ENCODE peak calls at places on chromosomes 5 and 9, in eight cellular contexts. One of them, this sample, is unnamed.

GRCh38 chr9:130173462-130173876 is 1.3 kb downstream of the NCS1 start:
- DNase-seq in cardiac muscle cell: no peak
- DNase-seq in fibroblast of villous mesenchyme: peak; percentile 13
- DNase-seq in endothelial cell: no peak
- DNase-seq in stomach: no peak
- DNase-seq in breast epithelium: no peak
- DNase-seq in heart right ventricle: no peak
- DNase-seq in AG04449: no peak
- DNase-seq in this sample: no peak

GRCh38 chr9:84862786-84863185 is 193.3 kb downstream of the NTRK2 start:
- DNase-seq in fibroblast of villous mesenchyme: no peak
- DNase-seq in heart right ventricle: no peak
- DNase-seq in cardiac muscle cell: no peak
- DNase-seq in AG04449: no peak
- DNase-seq in stomach: no peak
- DNase-seq in breast epithelium: no peak
- DNase-seq in endothelial cell: no peak
- DNase-seq in this sample: no peak

GRCh38 chr5:664343-664993 is 28.7 kb downstream of the TPPP start:
- DNase-seq in heart right ventricle: no peak
- DNase-seq in fibroblast of villous mesenchyme: no peak
- DNase-seq in endothelial cell: no peak
- DNase-seq in cardiac muscle cell: no peak
- DNase-seq in breast epithelium: peak; percentile 43
- DNase-seq in stomach: peak; percentile 92
- DNase-seq in AG04449: no peak
- DNase-seq in this sample: no peak

GRCh38 chr9:2725929-2726328 is 8.6 kb downstream of the KCNV2 start:
- DNase-seq in fibroblast of villous mesenchyme: no peak
- DNase-seq in stomach: no peak
- DNase-seq in breast epithelium: no peak
- DNase-seq in cardiac muscle cell: no peak
- DNase-seq in AG04449: no peak
- DNase-seq in heart right ventricle: no peak
- DNase-seq in endothelial cell: no peak
- DNase-seq in this sample: no peak

GRCh38 chr5:54383225-54383624 is 72.3 kb upstream of the HSPB3 start:
- DNase-seq in endothelial cell: no peak
- DNase-seq in breast epithelium: no peak
- DNase-seq in cardiac muscle cell: no peak
- DNase-seq in heart right ventricle: no peak
- DNase-seq in stomach: no peak
- DNase-seq in AG04449: no peak
- DNase-seq in fibroblast of villous mesenchyme: peak; percentile 44
- DNase-seq in this sample: no peak

GRCh38 chr5:135050244-135050767 is 16.3 kb upstream of the PITX1 start:
- DNase-seq in stomach: no peak
- DNase-seq in AG04449: no peak
- DNase-seq in cardiac muscle cell: no peak
- DNase-seq in endothelial cell: no peak
- DNase-seq in fibroblast of villous mesenchyme: no peak
- DNase-seq in breast epithelium: no peak
- DNase-seq in heart right ventricle: no peak
- DNase-seq in this sample: no peak

GRCh38 chr9:135669616-135670285 is 6.6 kb downstream of the LCN9 start:
- DNase-seq in fibroblast of villous mesenchyme: no peak
- DNase-seq in AG04449: no peak
- DNase-seq in stomach: no peak
- DNase-seq in cardiac muscle cell: no peak
- DNase-seq in endothelial cell: no peak
- DNase-seq in breast epithelium: no peak
- DNase-seq in heart right ventricle: no peak
- DNase-seq in this sample: no peak

GRCh38 chr5:22480305-22480704 is 372.8 kb downstream of the CDH12 start:
- DNase-seq in heart right ventricle: no peak
- DNase-seq in endothelial cell: no peak
- DNase-seq in stomach: no peak
- DNase-seq in breast epithelium: no peak
- DNase-seq in cardiac muscle cell: no peak
- DNase-seq in AG04449: no peak
- DNase-seq in fibroblast of villous mesenchyme: no peak
- DNase-seq in this sample: no peak

GRCh38 chr9:811101-811531 is 30.4 kb upstream of the DMRT1 start:
- DNase-seq in endothelial cell: no peak
- DNase-seq in breast epithelium: no peak
- DNase-seq in stomach: no peak
- DNase-seq in cardiac muscle cell: no peak
- DNase-seq in AG04449: no peak
- DNase-seq in heart right ventricle: peak; percentile 21
- DNase-seq in fibroblast of villous mesenchyme: no peak
- DNase-seq in this sample: no peak

GRCh38 chr5:59564895-59565294 is 328.6 kb downstream of the PDE4D start:
- DNase-seq in stomach: no peak
- DNase-seq in AG04449: no peak
- DNase-seq in breast epithelium: no peak
- DNase-seq in endothelial cell: no peak
- DNase-seq in cardiac muscle cell: no peak
- DNase-seq in fibroblast of villous mesenchyme: no peak
- DNase-seq in heart right ventricle: no peak
- DNase-seq in this sample: no peak

GRCh38 chr9:127311239-127311741 is 46.7 kb downstream of the GARNL3 start:
- DNase-seq in heart right ventricle: no peak
- DNase-seq in breast epithelium: no peak
- DNase-seq in stomach: peak; percentile 65
- DNase-seq in endothelial cell: peak; percentile 17
- DNase-seq in fibroblast of villous mesenchyme: peak; percentile 52
- DNase-seq in cardiac muscle cell: peak; percentile 27
- DNase-seq in AG04449: no peak
- DNase-seq in this sample: peak; percentile 59

GRCh38 chr9:131262327-131263032 is 13.8 kb downstream of the FAM78A start:
- DNase-seq in breast epithelium: no peak
- DNase-seq in AG04449: no peak
- DNase-seq in fibroblast of villous mesenchyme: peak; percentile 10
- DNase-seq in stomach: no peak
- DNase-seq in endothelial cell: no peak
- DNase-seq in cardiac muscle cell: no peak
- DNase-seq in heart right ventricle: no peak
- DNase-seq in this sample: no peak

GRCh38 chr9:129223551-129224208 is 45.6 kb upstream of the IER5L start:
- DNase-seq in breast epithelium: no peak
- DNase-seq in heart right ventricle: no peak
- DNase-seq in cardiac muscle cell: peak; percentile 72
- DNase-seq in fibroblast of villous mesenchyme: no peak
- DNase-seq in AG04449: no peak
- DNase-seq in endothelial cell: no peak
- DNase-seq in stomach: peak; percentile 36
- DNase-seq in this sample: no peak

GRCh38 chr5:169886033-169886432 is 94.3 kb downstream of the INSYN2B start:
- DNase-seq in breast epithelium: no peak
- DNase-seq in cardiac muscle cell: no peak
- DNase-seq in AG04449: no peak
- DNase-seq in heart right ventricle: no peak
- DNase-seq in stomach: no peak
- DNase-seq in endothelial cell: no peak
- DNase-seq in fibroblast of villous mesenchyme: no peak
- DNase-seq in this sample: no peak

GRCh38 chr5:176560364-176560763 is 11.2 kb downstream of the CDHR2 start:
- DNase-seq in cardiac muscle cell: no peak
- DNase-seq in fibroblast of villous mesenchyme: no peak
- DNase-seq in stomach: no peak
- DNase-seq in heart right ventricle: no peak
- DNase-seq in endothelial cell: no peak
- DNase-seq in AG04449: no peak
- DNase-seq in breast epithelium: no peak
- DNase-seq in this sample: peak; percentile 86

GRCh38 chr9:124594673-124595072 is 87.5 kb upstream of the NR5A1 start:
- DNase-seq in endothelial cell: no peak
- DNase-seq in fibroblast of villous mesenchyme: no peak
- DNase-seq in AG04449: no peak
- DNase-seq in breast epithelium: no peak
- DNase-seq in heart right ventricle: no peak
- DNase-seq in stomach: no peak
- DNase-seq in cardiac muscle cell: peak; percentile 34
- DNase-seq in this sample: no peak

GRCh38 chr9:33151007-33151557 is 16.1 kb downstream of the B4GALT1 start:
- DNase-seq in endothelial cell: no peak
- DNase-seq in heart right ventricle: peak; percentile 61
- DNase-seq in cardiac muscle cell: peak; percentile 80
- DNase-seq in stomach: no peak
- DNase-seq in AG04449: peak; percentile 93
- DNase-seq in breast epithelium: no peak
- DNase-seq in fibroblast of villous mesenchyme: peak; percentile 98
- DNase-seq in this sample: no peak

GRCh38 chr5:164059471-164059870 is 554.1 kb downstream of the MAT2B start:
- DNase-seq in fibroblast of villous mesenchyme: no peak
- DNase-seq in stomach: no peak
- DNase-seq in AG04449: no peak
- DNase-seq in breast epithelium: no peak
- DNase-seq in cardiac muscle cell: no peak
- DNase-seq in endothelial cell: no peak
- DNase-seq in heart right ventricle: no peak
- DNase-seq in this sample: no peak

GRCh38 chr5:112735702-112736101 is 2.0 kb upstream of the APC start:
- DNase-seq in stomach: no peak
- DNase-seq in fibroblast of villous mesenchyme: peak; percentile 28
- DNase-seq in AG04449: peak; percentile 46
- DNase-seq in breast epithelium: no peak
- DNase-seq in cardiac muscle cell: no peak
- DNase-seq in endothelial cell: no peak
- DNase-seq in heart right ventricle: no peak
- DNase-seq in this sample: no peak

GRCh38 chr5:172701336-172702061 is 60.4 kb downstream of the NEURL1B start:
- DNase-seq in AG04449: no peak
- DNase-seq in stomach: no peak
- DNase-seq in breast epithelium: no peak
- DNase-seq in heart right ventricle: no peak
- DNase-seq in fibroblast of villous mesenchyme: no peak
- DNase-seq in endothelial cell: no peak
- DNase-seq in cardiac muscle cell: no peak
- DNase-seq in this sample: no peak

GRCh38 chr5:80620206-80620605 is 34.2 kb upstream of the MSH3 start:
- DNase-seq in breast epithelium: no peak
- DNase-seq in endothelial cell: no peak
- DNase-seq in stomach: no peak
- DNase-seq in AG04449: peak; percentile 9
- DNase-seq in heart right ventricle: no peak
- DNase-seq in cardiac muscle cell: no peak
- DNase-seq in fibroblast of villous mesenchyme: peak; percentile 43
- DNase-seq in this sample: no peak

GRCh38 chr5:56951131-56951945 is 585 bp downstream of the MIER3 start:
- DNase-seq in heart right ventricle: peak; percentile 40
- DNase-seq in AG04449: no peak
- DNase-seq in stomach: no peak
- DNase-seq in endothelial cell: peak; percentile 62
- DNase-seq in cardiac muscle cell: peak; percentile 65
- DNase-seq in breast epithelium: no peak
- DNase-seq in fibroblast of villous mesenchyme: peak; percentile 7
- DNase-seq in this sample: peak; percentile 28
- TF ChIP-seq CTCF in heart right ventricle: no peak
- TF ChIP-seq CTCF in AG04449: no peak
- TF ChIP-seq CTCF in stomach: no peak
- TF ChIP-seq CTCF in endothelial cell: no peak
- TF ChIP-seq CTCF in cardiac muscle cell: no peak
- TF ChIP-seq CTCF in breast epithelium: no peak
- TF ChIP-seq CTCF in fibroblast of villous mesenchyme: no peak
- TF ChIP-seq CTCF in this sample: no peak

GRCh38 chr5:31487510-31487909 is 44.4 kb downstream of the DROSHA start:
- DNase-seq in endothelial cell: no peak
- DNase-seq in breast epithelium: no peak
- DNase-seq in fibroblast of villous mesenchyme: no peak
- DNase-seq in stomach: no peak
- DNase-seq in AG04449: no peak
- DNase-seq in heart right ventricle: no peak
- DNase-seq in cardiac muscle cell: no peak
- DNase-seq in this sample: no peak
- TF ChIP-seq CTCF in endothelial cell: no peak
- TF ChIP-seq CTCF in breast epithelium: no peak
- TF ChIP-seq CTCF in fibroblast of villous mesenchyme: no peak
- TF ChIP-seq CTCF in stomach: no peak
- TF ChIP-seq CTCF in AG04449: no peak
- TF ChIP-seq CTCF in heart right ventricle: no peak
- TF ChIP-seq CTCF in cardiac muscle cell: no peak
- TF ChIP-seq CTCF in this sample: no peak

GRCh38 chr5:113806250-113806649 is 292.8 kb downstream of the YTHDC2 start:
- DNase-seq in fibroblast of villous mesenchyme: peak; percentile 5
- DNase-seq in endothelial cell: no peak
- DNase-seq in heart right ventricle: no peak
- DNase-seq in AG04449: peak; percentile 5
- DNase-seq in cardiac muscle cell: peak; percentile 17
- DNase-seq in stomach: no peak
- DNase-seq in breast epithelium: no peak
- DNase-seq in this sample: no peak
- TF ChIP-seq CTCF in fibroblast of villous mesenchyme: peak; percentile 43
- TF ChIP-seq CTCF in endothelial cell: no peak
- TF ChIP-seq CTCF in heart right ventricle: peak; percentile 12
- TF ChIP-seq CTCF in AG04449: peak; percentile 44
- TF ChIP-seq CTCF in cardiac muscle cell: peak; percentile 60
- TF ChIP-seq CTCF in stomach: no peak
- TF ChIP-seq CTCF in breast epithelium: no peak
- TF ChIP-seq CTCF in this sample: no peak

GRCh38 chr5:142654578-142655042 is 31.3 kb downstream of the FGF1 start:
- DNase-seq in AG04449: no peak
- DNase-seq in breast epithelium: no peak
- DNase-seq in stomach: no peak
- DNase-seq in fibroblast of villous mesenchyme: no peak
- DNase-seq in heart right ventricle: no peak
- DNase-seq in cardiac muscle cell: no peak
- DNase-seq in endothelial cell: no peak
- DNase-seq in this sample: no peak
- TF ChIP-seq CTCF in AG04449: no peak
- TF ChIP-seq CTCF in breast epithelium: no peak
- TF ChIP-seq CTCF in stomach: no peak
- TF ChIP-seq CTCF in fibroblast of villous mesenchyme: no peak
- TF ChIP-seq CTCF in heart right ventricle: no peak
- TF ChIP-seq CTCF in cardiac muscle cell: no peak
- TF ChIP-seq CTCF in endothelial cell: peak; percentile 29
- TF ChIP-seq CTCF in this sample: no peak

GRCh38 chr5:109479260-109479860 is 69.6 kb upstream of the PJA2 start:
- DNase-seq in stomach: no peak
- DNase-seq in heart right ventricle: no peak
- DNase-seq in cardiac muscle cell: peak; percentile 11
- DNase-seq in fibroblast of villous mesenchyme: peak; percentile 27
- DNase-seq in AG04449: no peak
- DNase-seq in breast epithelium: no peak
- DNase-seq in endothelial cell: no peak
- DNase-seq in this sample: no peak
- TF ChIP-seq CTCF in stomach: no peak
- TF ChIP-seq CTCF in heart right ventricle: no peak
- TF ChIP-seq CTCF in cardiac muscle cell: peak; percentile 48
- TF ChIP-seq CTCF in fibroblast of villous mesenchyme: peak; percentile 42
- TF ChIP-seq CTCF in AG04449: peak; percentile 28
- TF ChIP-seq CTCF in breast epithelium: peak; percentile 10
- TF ChIP-seq CTCF in endothelial cell: peak; percentile 52
- TF ChIP-seq CTCF in this sample: peak; percentile 59

GRCh38 chr9:38025166-38025565 is 43.9 kb downstream of the SHB start:
- DNase-seq in heart right ventricle: no peak
- DNase-seq in endothelial cell: peak; percentile 23
- DNase-seq in AG04449: no peak
- DNase-seq in stomach: no peak
- DNase-seq in fibroblast of villous mesenchyme: no peak
- DNase-seq in breast epithelium: no peak
- DNase-seq in cardiac muscle cell: no peak
- DNase-seq in this sample: no peak
- TF ChIP-seq CTCF in heart right ventricle: no peak
- TF ChIP-seq CTCF in endothelial cell: peak; percentile 35
- TF ChIP-seq CTCF in AG04449: no peak
- TF ChIP-seq CTCF in stomach: no peak
- TF ChIP-seq CTCF in fibroblast of villous mesenchyme: no peak
- TF ChIP-seq CTCF in breast epithelium: no peak
- TF ChIP-seq CTCF in cardiac muscle cell: no peak
- TF ChIP-seq CTCF in this sample: no peak

GRCh38 chr5:138611295-138612220 is 36.4 kb upstream of the HSPA9 start:
- DNase-seq in endothelial cell: peak; percentile 32
- DNase-seq in AG04449: no peak
- DNase-seq in heart right ventricle: no peak
- DNase-seq in cardiac muscle cell: peak; percentile 64
- DNase-seq in fibroblast of villous mesenchyme: peak; percentile 43
- DNase-seq in breast epithelium: no peak
- DNase-seq in stomach: no peak
- DNase-seq in this sample: peak; percentile 30
- TF ChIP-seq CTCF in endothelial cell: no peak
- TF ChIP-seq CTCF in AG04449: no peak
- TF ChIP-seq CTCF in heart right ventricle: no peak
- TF ChIP-seq CTCF in cardiac muscle cell: no peak
- TF ChIP-seq CTCF in fibroblast of villous mesenchyme: no peak
- TF ChIP-seq CTCF in breast epithelium: no peak
- TF ChIP-seq CTCF in stomach: no peak
- TF ChIP-seq CTCF in this sample: no peak